ENCODE peak calls at places on chromosome 11, in nine cellular contexts. E, C, P, L, R, H, W, Z and S are unnamed samples.

GRCh38 chr11:1306186-1307162 is 3.0 kb downstream of the TOLLIP start:
- DNase-seq in E (no peak), C (no peak), P (no peak), L (no peak), R (peak), H (no peak), W (no peak), Z (peak), S (no peak)

GRCh38 chr11:74397531-74398243 is 546 bp downstream of the PGM2L1 start:
- DNase-seq in E (no peak), C (no peak), P (peak), L (no peak), R (peak), H (peak), W (no peak), Z (no peak), S (peak)

GRCh38 chr11:110071197-110071596 is 22.0 kb upstream of the ZC3H12C start:
- DNase-seq in E (no peak), C (no peak), P (no peak), L (no peak), R (no peak), H (no peak), W (no peak), Z (no peak), S (no peak)

GRCh38 chr11:16815047-16815767 is 76.8 kb downstream of the C11orf58 start:
- DNase-seq in E (peak), C (no peak), P (no peak), L (peak), R (peak), H (no peak), W (peak), Z (peak), S (peak)

GRCh38 chr11:78417888-78418583 is 416 bp upstream of the GAB2 start:
- DNase-seq in E (peak), C (peak), P (peak), L (peak), R (peak), H (peak), W (peak), Z (peak), S (peak)

GRCh38 chr11:105244157-105244820 is 104.7 kb upstream of the CARD18 start:
- DNase-seq in E (no peak), C (no peak), P (no peak), L (peak), R (no peak), H (peak), W (no peak), Z (no peak), S (no peak)

GRCh38 chr11:118406599-118407166 is 5.3 kb downstream of the ATP5MG start:
- DNase-seq in E (no peak), C (no peak), P (no peak), L (no peak), R (no peak), H (no peak), W (no peak), Z (no peak), S (peak)

GRCh38 chr11:126061707-126062678 is 673 bp downstream of the CDON start:
- DNase-seq in E (peak), C (no peak), P (peak), L (no peak), R (peak), H (peak), W (peak), Z (peak), S (no peak)

GRCh38 chr11:126495806-126496205 is 140.3 kb downstream of the ST3GAL4 start:
- DNase-seq in E (no peak), C (no peak), P (no peak), L (no peak), R (peak), H (no peak), W (no peak), Z (no peak), S (no peak)

GRCh38 chr11:83249972-83250593 is 36.1 kb downstream of the CCDC90B start:
- DNase-seq in E (no peak), C (no peak), P (peak), L (no peak), R (no peak), H (peak), W (no peak), Z (no peak), S (no peak)

GRCh38 chr11:115220881-115221280 is 283.3 kb downstream of the CADM1 start:
- DNase-seq in E (no peak), C (no peak), P (no peak), L (no peak), R (no peak), H (no peak), W (no peak), Z (no peak), S (no peak)

GRCh38 chr11:122781378-122782040 is 56.8 kb upstream of the CRTAM start:
- DNase-seq in E (peak), C (peak), P (peak), L (peak), R (peak), H (peak), W (peak), Z (peak), S (peak)

GRCh38 chr11:131614514-131615085 is 244.2 kb downstream of the NTM start:
- DNase-seq in E (no peak), C (no peak), P (no peak), L (no peak), R (no peak), H (no peak), W (no peak), Z (no peak), S (no peak)

GRCh38 chr11:25484225-25484624 is 847.7 kb upstream of the ANO3 start:
- DNase-seq in E (no peak), C (no peak), P (no peak), L (peak), R (no peak), H (no peak), W (no peak), Z (no peak), S (no peak)

GRCh38 chr11:125286486-125286885 is 121.9 kb downstream of the PKNOX2 start:
- DNase-seq in E (no peak), C (no peak), P (no peak), L (no peak), R (no peak), H (no peak), W (no peak), Z (peak), S (no peak)

GRCh38 chr11:44628730-44629361 is 63.4 kb downstream of the CD82 start:
- DNase-seq in E (no peak), C (no peak), P (no peak), L (no peak), R (no peak), H (no peak), W (no peak), Z (peak), S (no peak)

GRCh38 chr11:86511086-86511551 is 136.4 kb downstream of the CCDC81 start:
- DNase-seq in E (no peak), C (no peak), P (no peak), L (no peak), R (no peak), H (peak), W (no peak), Z (no peak), S (no peak)

GRCh38 chr11:6757373-6757967 is 14.3 kb downstream of the OR2AG2 start:
- DNase-seq in E (no peak), C (no peak), P (peak), L (peak), R (peak), H (peak), W (no peak), Z (peak), S (peak)

GRCh38 chr11:132186193-132186592 is 815.8 kb downstream of the NTM start:
- DNase-seq in E (no peak), C (no peak), P (no peak), L (no peak), R (no peak), H (no peak), W (no peak), Z (no peak), S (no peak)

GRCh38 chr11:107198490-107199007 is 180.3 kb upstream of the GUCY1A2 start:
- DNase-seq in E (no peak), C (no peak), P (no peak), L (no peak), R (no peak), H (no peak), W (no peak), Z (no peak), S (no peak)

GRCh38 chr11:120013325-120014250 is 124.3 kb downstream of the TRIM29 start:
- DNase-seq in E (no peak), C (no peak), P (peak), L (no peak), R (no peak), H (peak), W (peak), Z (peak), S (peak)

GRCh38 chr11:83241291-83241946 is 44.7 kb downstream of the CCDC90B start:
- DNase-seq in E (peak), C (no peak), P (peak), L (peak), R (no peak), H (peak), W (peak), Z (no peak), S (peak)

GRCh38 chr11:118740892-118741291 is 50.1 kb downstream of the DDX6 start:
- DNase-seq in E (no peak), C (no peak), P (no peak), L (no peak), R (no peak), H (no peak), W (no peak), Z (no peak), S (no peak)

GRCh38 chr11:94727766-94728165 is 40.4 kb upstream of the AMOTL1 start:
- DNase-seq in E (no peak), C (no peak), P (no peak), L (no peak), R (no peak), H (no peak), W (no peak), Z (no peak), S (no peak)

GRCh38 chr11:115198301-115198700 is 305.9 kb downstream of the CADM1 start:
- DNase-seq in E (no peak), C (no peak), P (no peak), L (no peak), R (no peak), H (no peak), W (no peak), Z (no peak), S (no peak)

GRCh38 chr11:30196400-30197206 is 34.2 kb upstream of the FSHB start:
- DNase-seq in E (peak), C (no peak), P (peak), L (peak), R (peak), H (peak), W (peak), Z (peak), S (peak)

GRCh38 chr11:36464720-36465119 is 45.4 kb downstream of the TRAF6 start:
- DNase-seq in E (no peak), C (no peak), P (no peak), L (no peak), R (no peak), H (no peak), W (no peak), Z (no peak), S (no peak)

GRCh38 chr11:33478111-33478573 is 221.0 kb downstream of the HIPK3 start:
- DNase-seq in E (no peak), C (no peak), P (no peak), L (no peak), R (no peak), H (no peak), W (no peak), Z (peak), S (no peak)

GRCh38 chr11:105673089-105673488 is 63.2 kb downstream of the GRIA4 start:
- DNase-seq in E (no peak), C (no peak), P (peak), L (no peak), R (no peak), H (no peak), W (no peak), Z (no peak), S (peak)

GRCh38 chr11:57523419-57523818 is 7.1 kb downstream of the TIMM10 start:
- DNase-seq in E (no peak), C (no peak), P (no peak), L (no peak), R (peak), H (no peak), W (no peak), Z (no peak), S (no peak)

GRCh38 chr11:61505640-61506155 is 2.9 kb upstream of the LRRC10B start:
- DNase-seq in E (no peak), C (no peak), P (no peak), L (no peak), R (no peak), H (no peak), W (no peak), Z (no peak), S (peak)

GRCh38 chr11:73236205-73236765 is 18.2 kb downstream of the P2RY2 start:
- DNase-seq in E (no peak), C (no peak), P (no peak), L (no peak), R (peak), H (no peak), W (no peak), Z (no peak), S (no peak)

GRCh38 chr11:69518081-69518950 is 36.9 kb downstream of the LINC01488 start:
- DNase-seq in E (no peak), C (no peak), P (no peak), L (no peak), R (peak), H (no peak), W (no peak), Z (no peak), S (no peak)

GRCh38 chr11:95832763-95833162 is 42.5 kb downstream of the CEP57 start:
- DNase-seq in E (no peak), C (no peak), P (no peak), L (no peak), R (no peak), H (no peak), W (no peak), Z (no peak), S (no peak)

GRCh38 chr11:119266517-119267255 is 50.2 kb downstream of the MCAM start:
- DNase-seq in E (no peak), C (no peak), P (no peak), L (no peak), R (no peak), H (no peak), W (no peak), Z (no peak), S (no peak)

GRCh38 chr11:93729129-93729616 is 12.1 kb downstream of the TAF1D start:
- DNase-seq in E (no peak), C (no peak), P (no peak), L (no peak), R (no peak), H (no peak), W (no peak), Z (no peak), S (no peak)

GRCh38 chr11:2406476-2406875 is 5.9 kb downstream of the TSSC4 start:
- DNase-seq in E (no peak), C (no peak), P (no peak), L (no peak), R (no peak), H (no peak), W (no peak), Z (no peak), S (no peak)

GRCh38 chr11:2406878-2407410 is 6.4 kb downstream of the TSSC4 start:
- DNase-seq in E (no peak), C (no peak), P (no peak), L (no peak), R (no peak), H (no peak), W (no peak), Z (no peak), S (no peak)

GRCh38 chr11:2402106-2402505 is 1.6 kb downstream of the TSSC4 start:
- DNase-seq in E (no peak), C (no peak), P (no peak), L (no peak), R (peak), H (no peak), W (no peak), Z (no peak), S (no peak)

GRCh38 chr11:2402890-2403645 is 2.5 kb downstream of the TSSC4 start:
- DNase-seq in E (no peak), C (no peak), P (no peak), L (no peak), R (peak), H (no peak), W (no peak), Z (no peak), S (no peak)

DNA sequence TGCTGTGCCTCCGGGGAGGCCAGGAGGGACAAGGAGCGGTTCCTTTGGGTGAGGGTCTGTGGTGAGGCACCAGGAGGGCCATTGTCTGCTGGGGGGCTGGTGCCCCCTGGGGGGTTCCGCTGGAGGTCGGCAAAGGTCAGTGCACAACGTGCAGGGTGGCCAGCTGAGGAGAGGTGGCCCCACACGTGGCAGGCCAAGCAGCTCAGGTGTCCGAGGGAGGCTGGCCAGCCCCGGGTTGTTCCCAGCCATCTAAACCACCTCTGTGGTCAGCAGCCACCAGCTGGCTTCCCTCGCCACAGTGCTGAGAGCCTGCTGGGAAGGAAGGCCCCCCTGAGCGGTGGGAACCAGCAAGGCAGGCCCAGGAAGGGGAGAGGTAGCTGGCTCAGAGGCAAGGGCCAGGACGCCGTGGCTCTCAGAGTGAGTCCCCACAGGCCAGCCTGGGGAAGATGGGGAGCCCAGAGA is 4.2 kb downstream of the TSSC4 start:
- DNase-seq in E (no peak), C (no peak), P (no peak), L (no peak), R (no peak), H (no peak), W (no peak), Z (no peak), S (no peak)
- TF ChIP-seq POLR2A in E (no peak), C (no peak), P (peak), L (no peak), R (no peak), H (no peak), W (no peak), Z (no peak), S (no peak)

GRCh38 chr11:47269002-47269828 is 718 bp upstream of the MADD start:
- DNase-seq in E (peak), C (peak), P (peak), L (peak), R (peak), H (peak), W (peak), Z (peak), S (peak)
- TF ChIP-seq POLR2A in E (peak), C (peak), P (peak), L (no peak), R (no peak), H (peak), W (no peak), Z (no peak), S (peak)

GRCh38 chr11:68372114-68372513 is 59.7 kb downstream of the LRP5 start:
- DNase-seq in E (no peak), C (no peak), P (no peak), L (no peak), R (no peak), H (no peak), W (peak), Z (peak), S (no peak)

GRCh38 chr11:68372625-68373024 is 60.2 kb downstream of the LRP5 start:
- DNase-seq in E (no peak), C (no peak), P (no peak), L (no peak), R (no peak), H (no peak), W (no peak), Z (peak), S (no peak)

GRCh38 chr11:68370211-68371111 is 58.1 kb downstream of the LRP5 start:
- DNase-seq in E (no peak), C (no peak), P (no peak), L (no peak), R (no peak), H (no peak), W (no peak), Z (no peak), S (no peak)

GRCh38 chr11:68369756-68370155 is 57.4 kb downstream of the LRP5 start:
- DNase-seq in E (no peak), C (no peak), P (no peak), L (no peak), R (no peak), H (no peak), W (no peak), Z (no peak), S (no peak)

GRCh38 chr11:68371176-68372041 is 59.0 kb downstream of the LRP5 start:
- DNase-seq in E (no peak), C (no peak), P (no peak), L (no peak), R (no peak), H (no peak), W (no peak), Z (peak), S (no peak)
- TF ChIP-seq POLR2A in E (no peak), C (no peak), P (no peak), L (no peak), R (no peak), H (no peak), W (no peak), Z (no peak), S (no peak)

GRCh38 chr11:128759168-128759567 is 65.3 kb downstream of the FLI1 start:
- DNase-seq in E (no peak), C (no peak), P (no peak), L (no peak), R (no peak), H (no peak), W (no peak), Z (no peak), S (no peak)
- TF ChIP-seq POLR2A in E (no peak), C (no peak), P (no peak), L (no peak), R (no peak), H (no peak), W (no peak), Z (no peak), S (no peak)

GRCh38 chr11:66509131-66509561 is 1.3 kb upstream of the BBS1 start:
- DNase-seq in E (no peak), C (no peak), P (no peak), L (no peak), R (no peak), H (no peak), W (no peak), Z (no peak), S (no peak)

GRCh38 chr11:66505276-66505816 is 5.1 kb upstream of the BBS1 start:
- DNase-seq in E (no peak), C (no peak), P (no peak), L (no peak), R (no peak), H (no peak), W (no peak), Z (no peak), S (no peak)

GRCh38 chr11:66510990-66511339 is 530 bp downstream of the BBS1 start:
- DNase-seq in E (no peak), C (no peak), P (no peak), L (no peak), R (no peak), H (peak), W (no peak), Z (no peak), S (no peak)

GRCh38 chr11:66510271-66510989 is at the start of gene BBS1:
- DNase-seq in E (peak), C (peak), P (peak), L (peak), R (peak), H (peak), W (peak), Z (peak), S (peak)
- TF ChIP-seq POLR2A in E (peak), C (no peak), P (peak), L (no peak), R (no peak), H (peak), W (peak), Z (no peak), S (no peak)

GRCh38 chr11:76769645-76770586 is 13.2 kb upstream of the TSKU start:
- DNase-seq in E (no peak), C (no peak), P (no peak), L (no peak), R (peak), H (peak), W (no peak), Z (peak), S (peak)
- TF ChIP-seq POLR2A in E (no peak), C (no peak), P (no peak), L (no peak), R (no peak), H (peak), W (no peak), Z (no peak), S (no peak)

GRCh38 chr11:289145-289705 is 299 bp downstream of the PGGHG start:
- DNase-seq in E (no peak), C (no peak), P (peak), L (no peak), R (no peak), H (no peak), W (peak), Z (no peak), S (no peak)
- TF ChIP-seq POLR2A in E (no peak), C (no peak), P (no peak), L (no peak), R (no peak), H (peak), W (peak), Z (no peak), S (no peak)

GRCh38 chr11:24171869-24172268 is 325.0 kb upstream of the LUZP2 start:
- DNase-seq in E (no peak), C (no peak), P (no peak), L (no peak), R (no peak), H (no peak), W (no peak), Z (no peak), S (no peak)
- TF ChIP-seq POLR2A in E (no peak), C (no peak), P (no peak), L (no peak), R (no peak), H (no peak), W (no peak), Z (no peak), S (no peak)

GRCh38 chr11:64810271-64810890 is at the start of gene MEN1:
- DNase-seq in E (peak), C (peak), P (peak), L (peak), R (peak), H (peak), W (peak), Z (peak), S (peak)
- TF ChIP-seq POLR2A in E (peak), C (peak), P (peak), L (peak), R (no peak), H (peak), W (peak), Z (peak), S (peak)